ENCODE peak calls at places on chromosomes 4 and X, in six cellular contexts. One of them, this sample, is unnamed.

GRCh38 chrX:1686642-1687041 is 71.8 kb downstream of the ASMT start:
- DNase-seq in cardiac fibroblast: no peak
- DNase-seq in Peyer's patch: no peak
- DNase-seq in OCI-M1: no peak
- DNase-seq in AML-193: no peak
- DNase-seq in AG04450: no peak
- DNase-seq in this sample: no peak

GRCh38 chr4:118797558-118798142 is 38.3 kb downstream of the SEC24D start:
- DNase-seq in cardiac fibroblast: peak
- DNase-seq in Peyer's patch: no peak
- DNase-seq in OCI-M1: no peak
- DNase-seq in AML-193: no peak
- DNase-seq in AG04450: peak
- DNase-seq in this sample: no peak

GRCh38 chr4:56434599-56435000 is 815 bp downstream of the PPAT start:
- DNase-seq in cardiac fibroblast: peak
- DNase-seq in Peyer's patch: no peak
- DNase-seq in OCI-M1: peak
- DNase-seq in AML-193: peak
- DNase-seq in AG04450: no peak
- DNase-seq in this sample: no peak

GRCh38 chr4:77240469-77241066 is 83.6 kb downstream of the CCNG2 start:
- DNase-seq in cardiac fibroblast: peak
- DNase-seq in Peyer's patch: no peak
- DNase-seq in OCI-M1: peak
- DNase-seq in AML-193: no peak
- DNase-seq in AG04450: no peak
- DNase-seq in this sample: peak

GRCh38 chrX:39725928-39726619 is 371.7 kb downstream of the BCOR start:
- DNase-seq in cardiac fibroblast: peak
- DNase-seq in Peyer's patch: no peak
- DNase-seq in OCI-M1: no peak
- DNase-seq in AML-193: peak
- DNase-seq in AG04450: peak
- DNase-seq in this sample: peak

GRCh38 chrX:152896450-152896849 is 1.4 kb upstream of the ZNF185 start:
- DNase-seq in cardiac fibroblast: no peak
- DNase-seq in Peyer's patch: no peak
- DNase-seq in OCI-M1: no peak
- DNase-seq in AML-193: no peak
- DNase-seq in AG04450: no peak
- DNase-seq in this sample: peak

GRCh38 chr4:2617955-2618354 is 81.5 kb downstream of the FAM193A start:
- DNase-seq in cardiac fibroblast: no peak
- DNase-seq in Peyer's patch: no peak
- DNase-seq in OCI-M1: peak
- DNase-seq in AML-193: no peak
- DNase-seq in AG04450: no peak
- DNase-seq in this sample: no peak

GRCh38 chr4:82419451-82419850 is 10.8 kb downstream of the HNRNPDL start:
- DNase-seq in cardiac fibroblast: no peak
- DNase-seq in Peyer's patch: no peak
- DNase-seq in OCI-M1: peak
- DNase-seq in AML-193: no peak
- DNase-seq in AG04450: no peak
- DNase-seq in this sample: peak

GRCh38 chrX:9555354-9555753 is 90.5 kb downstream of the TBL1X start:
- DNase-seq in cardiac fibroblast: no peak
- DNase-seq in Peyer's patch: no peak
- DNase-seq in OCI-M1: peak
- DNase-seq in AML-193: no peak
- DNase-seq in AG04450: no peak
- DNase-seq in this sample: peak

GRCh38 chr4:25859429-25860148 is 3.2 kb downstream of the SEL1L3 start:
- DNase-seq in cardiac fibroblast: no peak
- DNase-seq in Peyer's patch: peak
- DNase-seq in OCI-M1: no peak
- DNase-seq in AML-193: no peak
- DNase-seq in AG04450: no peak
- DNase-seq in this sample: peak

GRCh38 chr4:52714597-52715254 is 36.5 kb downstream of the ERVMER34-1 start:
- DNase-seq in cardiac fibroblast: peak
- DNase-seq in Peyer's patch: no peak
- DNase-seq in OCI-M1: peak
- DNase-seq in AML-193: no peak
- DNase-seq in AG04450: no peak
- DNase-seq in this sample: peak

GRCh38 chr4:69617083-69617694 is 22.3 kb downstream of the UGT2A2 start:
- DNase-seq in cardiac fibroblast: peak
- DNase-seq in Peyer's patch: no peak
- DNase-seq in OCI-M1: peak
- DNase-seq in AML-193: peak
- DNase-seq in AG04450: peak
- DNase-seq in this sample: peak

GRCh38 chr4:175758595-175758994 is 53.5 kb downstream of the GPM6A start:
- DNase-seq in cardiac fibroblast: no peak
- DNase-seq in Peyer's patch: no peak
- DNase-seq in OCI-M1: no peak
- DNase-seq in AML-193: no peak
- DNase-seq in AG04450: no peak
- DNase-seq in this sample: no peak

This sample was measured in NB4.